ENCODE peak calls at places on chromosomes 16 and 17, in seven cellular contexts. W, X, P, C, V, N and S are unnamed samples.

GRCh38 chr17:73841431-73842060 is 197.3 kb upstream of the SDK2 start:
- DNase-seq in X (peak), P (no peak), C (no peak), W (no peak), V (no peak), N (no peak), S (no peak)

GRCh38 chr17:47278561-47278960 is 24.9 kb downstream of the ITGB3 start:
- DNase-seq in P (no peak), C (no peak), W (no peak), V (no peak), X (no peak), N (no peak), S (no peak)

GRCh38 chr16:14013571-14014283 is 57.4 kb upstream of the MRTFB start:
- DNase-seq in V (no peak), X (peak), N (no peak), C (peak), P (no peak), W (no peak), S (no peak)

GRCh38 chr16:86681440-86681838 is 103.1 kb downstream of the FOXL1 start:
- DNase-seq in W (no peak), V (no peak), P (no peak), N (no peak), X (peak), C (no peak), S (no peak)

GRCh38 chr17:76405967-76406647 is 21.7 kb downstream of the SPHK1 start:
- DNase-seq in V (no peak), X (no peak), W (peak), C (no peak), P (no peak), N (no peak), S (peak)

GRCh38 chr17:50593321-50593720 is 32.8 kb downstream of the CACNA1G start:
- DNase-seq in V (no peak), W (no peak), P (peak), N (peak), C (no peak), X (no peak), S (no peak)

GRCh38 chr17:7704601-7705268 is at the start of gene EFNB3:
- DNase-seq in C (no peak), V (no peak), W (peak), N (no peak), P (no peak), X (peak), S (no peak)

GRCh38 chr17:4340914-4341615 is 25.4 kb downstream of the UBE2G1 start:
- DNase-seq in P (no peak), C (no peak), W (no peak), V (no peak), X (no peak), N (no peak), S (peak)

GRCh38 chr16:7313170-7313569 is 19.5 kb upstream of the RBFOX1 start:
- DNase-seq in W (no peak), P (peak), C (no peak), N (no peak), X (no peak), V (no peak), S (no peak)

GRCh38 chr17:34098712-34099111 is 156.4 kb upstream of the CCL2 start:
- DNase-seq in C (no peak), X (no peak), W (no peak), P (no peak), V (no peak), N (no peak), S (no peak)

GRCh38 chr17:30200086-30200485 is 35.4 kb downstream of the SLC6A4 start:
- DNase-seq in P (no peak), W (no peak), X (no peak), C (no peak), V (no peak), N (no peak), S (no peak)

GRCh38 chr16:72884573-72884972 is 163.4 kb downstream of the ZFHX3 start:
- DNase-seq in W (no peak), C (no peak), X (no peak), P (no peak), V (no peak), N (no peak), S (no peak)

GRCh38 chr17:82244413-82245140 is 15.7 kb downstream of the SLC16A3 start:
- DNase-seq in W (no peak), C (no peak), P (no peak), V (peak), X (peak), N (no peak), S (no peak)

GRCh38 chr17:39757176-39757662 is 19.5 kb downstream of the GRB7 start:
- DNase-seq in V (no peak), W (no peak), X (no peak), N (no peak), C (no peak), P (no peak), S (no peak)

GRCh38 chr17:11986179-11986938 is 10.9 kb downstream of the ZNF18 start:
- DNase-seq in X (no peak), P (no peak), W (no peak), V (no peak), N (no peak), C (no peak), S (no peak)

GRCh38 chr16:19704321-19705130 is 13.5 kb downstream of the KNOP1 start:
- DNase-seq in C (no peak), P (no peak), V (no peak), N (no peak), W (no peak), X (peak), S (no peak)

GRCh38 chr17:77708049-77708448 is 250.5 kb upstream of the TNRC6C start:
- DNase-seq in N (no peak), X (no peak), V (no peak), C (no peak), P (no peak), W (no peak), S (no peak)

GRCh38 chr17:46264456-46265198 is 30.3 kb upstream of the LRRC37A start:
- DNase-seq in W (no peak), X (peak), C (peak), P (no peak), V (no peak), N (no peak), S (no peak)

GRCh38 chr17:40129498-40129897 is 7.7 kb downstream of the MSL1 start:
- DNase-seq in X (no peak), C (no peak), V (no peak), P (no peak), N (no peak), W (no peak), S (no peak)

GRCh38 chr16:19559242-19559910 is 3.9 kb downstream of the VPS35L start:
- DNase-seq in V (no peak), X (peak), N (no peak), P (peak), C (peak), W (no peak), S (peak)

GRCh38 chr17:70523407-70523806 is 354.1 kb downstream of the KCNJ2 start:
- DNase-seq in C (no peak), W (no peak), N (no peak), X (no peak), P (no peak), V (no peak), S (no peak)

GRCh38 chr16:66097746-66098145 is 268.7 kb upstream of the CDH5 start:
- DNase-seq in X (no peak), V (no peak), P (no peak), N (no peak), W (no peak), C (no peak), S (no peak)

GRCh38 chr16:57795431-57795878 is 6.8 kb downstream of the KIFC3 start:
- DNase-seq in P (no peak), X (peak), V (no peak), W (peak), C (no peak), N (no peak), S (peak)

GRCh38 chr16:3458278-3458851 is 14.9 kb downstream of the NAA60 start:
- DNase-seq in W (peak), V (no peak), N (no peak), X (peak), C (no peak), P (no peak), S (no peak)

GRCh38 chr17:39527220-39527813 is 66.0 kb downstream of the CDK12 start:
- DNase-seq in W (no peak), P (no peak), V (no peak), C (no peak), N (no peak), X (peak), S (no peak)

GRCh38 chr16:66360624-66361324 is 5.7 kb upstream of the CDH5 start:
- DNase-seq in V (no peak), N (no peak), W (no peak), P (no peak), X (no peak), C (no peak), S (no peak)

GRCh38 chr17:7063518-7064094 is 16.4 kb downstream of the CLEC10A start:
- DNase-seq in P (no peak), N (no peak), C (no peak), V (no peak), W (no peak), X (no peak), S (no peak)

GRCh38 chr17:51703364-51704341 is 443.3 kb downstream of the UTP18 start:
- DNase-seq in X (peak), P (no peak), W (no peak), C (no peak), N (peak), V (no peak), S (no peak)

GRCh38 chr17:70320642-70321345 is 151.5 kb downstream of the KCNJ2 start:
- DNase-seq in C (no peak), V (no peak), P (no peak), N (no peak), X (peak), W (no peak), S (no peak)

GRCh38 chr16:50821586-50821985 is 79.7 kb downstream of the CYLD start:
- DNase-seq in W (no peak), N (no peak), C (no peak), V (no peak), P (no peak), X (no peak), S (no peak)

GRCh38 chr16:19618876-19619275 is 63.4 kb downstream of the VPS35L start:
- DNase-seq in W (no peak), X (no peak), V (no peak), C (no peak), P (no peak), N (no peak), S (no peak)

GRCh38 chr16:1379863-1380174 is 28.1 kb downstream of the GNPTG start:
- DNase-seq in N (no peak), P (no peak), C (no peak), X (no peak), W (no peak), V (no peak), S (no peak)
- TF ChIP-seq CTCF in N (no peak), P (no peak), C (no peak), X (no peak), W (no peak), V (no peak), S (no peak)

DNA sequence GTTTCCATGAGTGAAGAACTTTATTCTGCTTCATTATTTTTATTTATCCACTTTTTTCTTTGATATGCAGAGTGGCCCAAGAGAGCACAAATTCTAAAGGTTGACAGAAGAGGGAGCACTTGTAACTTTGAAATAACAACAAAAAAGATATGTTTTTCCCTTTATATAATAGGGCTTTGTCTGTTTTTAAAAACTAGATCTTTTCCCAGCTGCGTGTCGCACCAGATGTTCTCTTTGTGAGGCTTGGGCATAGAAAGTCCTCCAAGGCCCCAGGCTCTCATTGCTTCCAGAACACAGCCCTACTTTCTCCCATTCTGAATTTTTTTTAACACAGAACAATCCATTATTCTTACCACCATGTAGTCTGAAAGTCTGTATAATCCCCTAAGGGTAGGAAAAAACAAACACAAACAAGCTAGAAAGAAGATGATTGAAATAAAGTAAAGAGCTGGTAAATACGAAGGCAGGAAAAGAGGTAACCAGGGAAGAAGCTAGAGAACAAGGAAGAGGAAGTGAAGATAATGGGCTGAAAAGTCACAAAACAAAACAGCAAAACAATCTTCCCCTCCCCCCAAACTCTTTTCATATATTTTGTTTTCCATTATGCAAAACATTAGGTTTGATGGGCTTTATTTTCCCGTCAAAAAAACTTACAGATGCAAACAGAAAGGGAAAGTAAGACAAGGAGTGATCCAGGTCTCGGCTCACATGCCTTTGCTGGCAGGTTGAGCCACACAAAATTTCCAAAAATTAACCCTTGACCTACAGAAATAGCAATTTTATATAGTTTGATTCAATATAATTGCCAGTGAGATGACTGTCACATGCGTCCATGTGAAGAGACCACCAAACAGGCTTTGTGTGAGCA is 160.3 kb downstream of the ABCA8 start:
- DNase-seq in W (no peak), X (peak), C (no peak), V (no peak), N (no peak), P (peak), S (peak)
- TF ChIP-seq CTCF in W (peak), X (peak), C (peak), V (peak), N (no peak), P (peak), S (peak)

DNA sequence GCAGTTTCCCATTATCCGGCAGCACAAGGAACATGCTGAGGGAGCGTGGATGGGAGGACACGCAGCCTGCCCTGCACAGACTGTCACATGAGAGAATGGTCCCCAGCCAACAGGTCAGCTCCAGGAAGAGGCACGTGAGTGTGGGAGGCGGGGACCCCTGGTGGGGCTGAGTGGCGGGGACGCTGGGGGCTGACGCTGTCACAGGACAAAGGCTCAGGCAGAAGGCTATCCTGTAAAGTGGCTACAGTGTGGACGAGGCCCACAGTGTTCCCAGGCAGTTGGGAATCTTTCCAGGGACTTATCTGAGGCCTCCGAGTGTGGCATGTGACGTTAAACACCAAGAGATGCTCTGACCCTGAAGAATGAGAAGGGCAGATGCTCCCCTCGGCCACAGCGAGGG is 30.4 kb downstream of the MBTPS1 start:
- DNase-seq in N (no peak), V (no peak), P (no peak), C (no peak), X (no peak), W (no peak), S (no peak)
- TF ChIP-seq CTCF in N (no peak), V (no peak), P (no peak), C (no peak), X (no peak), W (no peak), S (no peak)

GRCh38 chr16:70586731-70587130 is 59.6 kb upstream of the IL34 start:
- DNase-seq in P (no peak), W (no peak), C (no peak), X (no peak), V (no peak), N (no peak), S (no peak)

GRCh38 chr16:70578035-70578434 is 54.4 kb downstream of the SF3B3 start:
- DNase-seq in N (no peak), C (no peak), X (no peak), W (no peak), V (peak), P (no peak), S (no peak)

GRCh38 chr16:70579648-70580630 is 56.3 kb downstream of the SF3B3 start:
- DNase-seq in C (no peak), V (no peak), P (no peak), X (no peak), W (peak), N (no peak), S (no peak)

GRCh38 chr16:70579248-70579647 is 55.6 kb downstream of the SF3B3 start:
- DNase-seq in W (no peak), C (no peak), N (no peak), V (no peak), P (no peak), X (no peak), S (no peak)

DNA sequence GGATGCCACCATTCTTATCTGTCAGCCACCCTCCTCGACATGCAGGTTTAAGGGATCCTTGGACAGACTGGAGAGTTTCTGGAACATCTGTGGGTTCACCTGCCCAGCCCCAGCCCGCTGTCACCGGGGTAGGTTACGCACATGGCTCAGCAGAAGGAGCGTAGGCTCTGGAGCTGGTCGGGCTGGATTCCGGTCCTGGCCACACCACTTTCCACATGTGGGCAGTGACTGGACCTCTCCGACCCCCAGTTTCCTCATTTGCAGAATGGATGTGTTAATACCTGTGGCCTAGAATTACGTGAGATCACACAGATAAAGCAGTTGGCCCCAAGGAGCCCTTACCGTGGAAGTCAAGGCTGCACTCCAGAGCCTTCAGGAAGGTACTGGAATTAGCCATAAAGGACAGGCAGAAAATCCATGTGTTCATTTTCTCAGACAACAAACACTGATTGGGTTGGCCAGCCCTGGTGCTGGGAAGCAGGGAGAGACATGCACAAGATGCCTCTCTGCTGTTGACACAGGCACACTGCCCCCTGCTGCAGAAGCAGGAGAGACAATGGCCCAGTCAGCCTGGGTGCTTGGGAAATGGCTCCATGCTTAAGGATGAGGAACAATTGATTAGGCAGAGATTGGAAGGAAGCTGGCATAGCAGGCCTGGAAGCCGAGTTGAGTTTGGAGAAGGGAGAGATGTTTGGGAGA is 58.8 kb downstream of the SF3B3 start:
- DNase-seq in C (no peak), X (peak), P (no peak), N (no peak), W (no peak), V (no peak), S (no peak)
- TF ChIP-seq CTCF in C (peak), X (peak), P (peak), N (peak), W (no peak), V (no peak), S (peak)

GRCh38 chr17:63939884-63940283 is 7.8 kb upstream of the CD79B start:
- DNase-seq in P (no peak), X (no peak), C (no peak), N (no peak), W (no peak), V (no peak), S (no peak)

GRCh38 chr17:63939401-63939800 is 7.3 kb upstream of the CD79B start:
- DNase-seq in W (no peak), V (no peak), P (no peak), C (no peak), N (no peak), X (no peak), S (no peak)

GRCh38 chr17:63937920-63938319 is 5.8 kb upstream of the CD79B start:
- DNase-seq in C (no peak), W (no peak), P (no peak), X (no peak), N (no peak), V (no peak), S (no peak)

GRCh38 chr17:63934391-63935112 is 2.4 kb upstream of the CD79B start:
- DNase-seq in W (no peak), C (no peak), V (no peak), N (no peak), P (no peak), X (no peak), S (no peak)

DNA sequence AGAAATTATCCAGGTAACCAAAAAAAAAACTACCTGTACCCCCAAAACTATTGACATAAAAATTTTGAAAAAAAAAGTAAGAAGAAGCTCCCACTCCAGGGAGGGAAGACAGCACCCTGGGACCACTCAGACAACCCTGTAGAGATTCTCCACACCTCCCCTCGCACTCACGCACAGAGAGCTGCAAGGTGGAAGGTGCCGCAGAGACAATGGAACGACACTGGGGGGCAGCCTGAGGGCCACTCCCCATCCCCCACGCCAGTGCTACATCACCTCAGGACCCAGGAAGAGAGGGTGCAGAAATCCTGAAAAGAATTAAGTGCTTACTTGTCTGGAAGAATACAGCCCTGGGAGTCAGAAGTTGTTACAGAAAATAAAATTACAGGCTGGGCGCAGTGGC is 5.2 kb upstream of the CD79B start:
- DNase-seq in C (no peak), N (no peak), W (no peak), X (no peak), V (no peak), P (no peak), S (no peak)
- TF ChIP-seq CTCF in C (no peak), N (no peak), W (no peak), X (no peak), V (no peak), P (no peak), S (no peak)